ENCODE peak calls at places on chromosomes 12 and 14, in seven cellular contexts. One of them, this sample, is unnamed.

GRCh38 chr12:101608301-101609133 is 13.7 kb downstream of the MYBPC1 start:
- DNase-seq in PC-3: peak; percentile 75
- DNase-seq in breast epithelium: peak; percentile 71
- DNase-seq in dorsolateral prefrontal cortex: no peak
- DNase-seq in activated CD4-positive, alpha-beta T cell treated with anti-CD3 and anti-CD28 coated beads, Interleukin-2, amount 50 U/mL, for 24 hours: no peak
- DNase-seq in tibial nerve: no peak
- DNase-seq in HL-60: no peak
- DNase-seq in this sample: no peak

GRCh38 chr12:126768517-126768916 is 1498.5 kb upstream of the TMEM132C start:
- DNase-seq in breast epithelium: no peak
- DNase-seq in PC-3: no peak
- DNase-seq in tibial nerve: no peak
- DNase-seq in activated CD4-positive, alpha-beta T cell treated with anti-CD3 and anti-CD28 coated beads, Interleukin-2, amount 50 U/mL, for 24 hours: no peak
- DNase-seq in dorsolateral prefrontal cortex: no peak
- DNase-seq in HL-60: no peak
- DNase-seq in this sample: no peak

GRCh38 chr12:26269554-26270284 is 74.3 kb downstream of the SSPN start:
- DNase-seq in HL-60: no peak
- DNase-seq in dorsolateral prefrontal cortex: no peak
- DNase-seq in breast epithelium: no peak
- DNase-seq in activated CD4-positive, alpha-beta T cell treated with anti-CD3 and anti-CD28 coated beads, Interleukin-2, amount 50 U/mL, for 24 hours: no peak
- DNase-seq in tibial nerve: no peak
- DNase-seq in PC-3: no peak
- DNase-seq in this sample: no peak

GRCh38 chr14:80695869-80696268 is 245.7 kb downstream of the CEP128 start:
- DNase-seq in dorsolateral prefrontal cortex: no peak
- DNase-seq in tibial nerve: no peak
- DNase-seq in PC-3: no peak
- DNase-seq in activated CD4-positive, alpha-beta T cell treated with anti-CD3 and anti-CD28 coated beads, Interleukin-2, amount 50 U/mL, for 24 hours: no peak
- DNase-seq in breast epithelium: no peak
- DNase-seq in HL-60: no peak
- DNase-seq in this sample: no peak

GRCh38 chr12:118055144-118055557 is 5.8 kb downstream of the WSB2 start:
- DNase-seq in tibial nerve: no peak
- DNase-seq in dorsolateral prefrontal cortex: no peak
- DNase-seq in breast epithelium: no peak
- DNase-seq in activated CD4-positive, alpha-beta T cell treated with anti-CD3 and anti-CD28 coated beads, Interleukin-2, amount 50 U/mL, for 24 hours: peak; percentile 71
- DNase-seq in HL-60: no peak
- DNase-seq in PC-3: peak; percentile 78
- DNase-seq in this sample: peak; percentile 37

GRCh38 chr14:64641760-64642159 is 62.5 kb upstream of the PLEKHG3 start:
- DNase-seq in PC-3: no peak
- DNase-seq in tibial nerve: no peak
- DNase-seq in dorsolateral prefrontal cortex: no peak
- DNase-seq in activated CD4-positive, alpha-beta T cell treated with anti-CD3 and anti-CD28 coated beads, Interleukin-2, amount 50 U/mL, for 24 hours: no peak
- DNase-seq in breast epithelium: no peak
- DNase-seq in HL-60: no peak
- DNase-seq in this sample: no peak

GRCh38 chr14:29743566-29743965 is 184.1 kb downstream of the PRKD1 start:
- DNase-seq in tibial nerve: no peak
- DNase-seq in PC-3: no peak
- DNase-seq in HL-60: no peak
- DNase-seq in breast epithelium: no peak
- DNase-seq in activated CD4-positive, alpha-beta T cell treated with anti-CD3 and anti-CD28 coated beads, Interleukin-2, amount 50 U/mL, for 24 hours: no peak
- DNase-seq in dorsolateral prefrontal cortex: peak; percentile 34
- DNase-seq in this sample: no peak

GRCh38 chr12:19507823-19508222 is 68.5 kb downstream of the AEBP2 start:
- DNase-seq in PC-3: no peak
- DNase-seq in activated CD4-positive, alpha-beta T cell treated with anti-CD3 and anti-CD28 coated beads, Interleukin-2, amount 50 U/mL, for 24 hours: no peak
- DNase-seq in HL-60: no peak
- DNase-seq in tibial nerve: no peak
- DNase-seq in dorsolateral prefrontal cortex: no peak
- DNase-seq in breast epithelium: no peak
- DNase-seq in this sample: no peak

GRCh38 chr14:104894331-104895206 is 29.5 kb downstream of the CEP170B start:
- DNase-seq in dorsolateral prefrontal cortex: no peak
- DNase-seq in activated CD4-positive, alpha-beta T cell treated with anti-CD3 and anti-CD28 coated beads, Interleukin-2, amount 50 U/mL, for 24 hours: no peak
- DNase-seq in HL-60: no peak
- DNase-seq in tibial nerve: no peak
- DNase-seq in breast epithelium: no peak
- DNase-seq in PC-3: no peak
- DNase-seq in this sample: no peak

GRCh38 chr12:68223067-68223747 is 2.4 kb downstream of the IL26 start:
- DNase-seq in tibial nerve: peak; percentile 74
- DNase-seq in HL-60: peak; percentile 52
- DNase-seq in activated CD4-positive, alpha-beta T cell treated with anti-CD3 and anti-CD28 coated beads, Interleukin-2, amount 50 U/mL, for 24 hours: peak; percentile 73
- DNase-seq in PC-3: peak; percentile 89
- DNase-seq in breast epithelium: peak; percentile 74
- DNase-seq in dorsolateral prefrontal cortex: peak; percentile 73
- DNase-seq in this sample: peak; percentile 88

GRCh38 chr14:99188721-99189120 is 83.3 kb downstream of the BCL11B start:
- DNase-seq in breast epithelium: peak; percentile 25
- DNase-seq in tibial nerve: no peak
- DNase-seq in activated CD4-positive, alpha-beta T cell treated with anti-CD3 and anti-CD28 coated beads, Interleukin-2, amount 50 U/mL, for 24 hours: no peak
- DNase-seq in HL-60: no peak
- DNase-seq in dorsolateral prefrontal cortex: no peak
- DNase-seq in PC-3: no peak
- DNase-seq in this sample: no peak

GRCh38 chr14:94441531-94442205 is 10.9 kb downstream of the SERPINA11 start:
- DNase-seq in breast epithelium: no peak
- DNase-seq in activated CD4-positive, alpha-beta T cell treated with anti-CD3 and anti-CD28 coated beads, Interleukin-2, amount 50 U/mL, for 24 hours: no peak
- DNase-seq in HL-60: no peak
- DNase-seq in dorsolateral prefrontal cortex: no peak
- DNase-seq in tibial nerve: no peak
- DNase-seq in PC-3: no peak
- DNase-seq in this sample: no peak

GRCh38 chr12:100447405-100447804 is 26.3 kb upstream of the NR1H4 start:
- DNase-seq in activated CD4-positive, alpha-beta T cell treated with anti-CD3 and anti-CD28 coated beads, Interleukin-2, amount 50 U/mL, for 24 hours: no peak
- DNase-seq in tibial nerve: no peak
- DNase-seq in PC-3: no peak
- DNase-seq in breast epithelium: no peak
- DNase-seq in HL-60: no peak
- DNase-seq in dorsolateral prefrontal cortex: no peak
- DNase-seq in this sample: no peak

GRCh38 chr12:40819427-40820108 is 127.3 kb downstream of the CNTN1 start:
- DNase-seq in activated CD4-positive, alpha-beta T cell treated with anti-CD3 and anti-CD28 coated beads, Interleukin-2, amount 50 U/mL, for 24 hours: no peak
- DNase-seq in tibial nerve: no peak
- DNase-seq in breast epithelium: no peak
- DNase-seq in HL-60: no peak
- DNase-seq in PC-3: no peak
- DNase-seq in dorsolateral prefrontal cortex: no peak
- DNase-seq in this sample: peak; percentile 53

GRCh38 chr12:5171701-5172100 is 128.0 kb downstream of the KCNA5 start:
- DNase-seq in PC-3: peak; percentile 46
- DNase-seq in tibial nerve: no peak
- DNase-seq in breast epithelium: no peak
- DNase-seq in activated CD4-positive, alpha-beta T cell treated with anti-CD3 and anti-CD28 coated beads, Interleukin-2, amount 50 U/mL, for 24 hours: no peak
- DNase-seq in HL-60: no peak
- DNase-seq in dorsolateral prefrontal cortex: no peak
- DNase-seq in this sample: peak; percentile 36

GRCh38 chr14:68655021-68655811 is 137.7 kb downstream of the ZFP36L1 start:
- DNase-seq in breast epithelium: no peak
- DNase-seq in activated CD4-positive, alpha-beta T cell treated with anti-CD3 and anti-CD28 coated beads, Interleukin-2, amount 50 U/mL, for 24 hours: no peak
- DNase-seq in tibial nerve: no peak
- DNase-seq in PC-3: no peak
- DNase-seq in dorsolateral prefrontal cortex: no peak
- DNase-seq in HL-60: no peak
- DNase-seq in this sample: no peak

GRCh38 chr12:101713930-101714329 is 16.5 kb downstream of the CHPT1 start:
- DNase-seq in tibial nerve: no peak
- DNase-seq in PC-3: no peak
- DNase-seq in breast epithelium: no peak
- DNase-seq in activated CD4-positive, alpha-beta T cell treated with anti-CD3 and anti-CD28 coated beads, Interleukin-2, amount 50 U/mL, for 24 hours: no peak
- DNase-seq in HL-60: no peak
- DNase-seq in dorsolateral prefrontal cortex: no peak
- DNase-seq in this sample: no peak

GRCh38 chr12:110649341-110649847 is 35.5 kb downstream of the TCTN1 start:
- DNase-seq in activated CD4-positive, alpha-beta T cell treated with anti-CD3 and anti-CD28 coated beads, Interleukin-2, amount 50 U/mL, for 24 hours: no peak
- DNase-seq in PC-3: no peak
- DNase-seq in HL-60: peak; percentile 62
- DNase-seq in dorsolateral prefrontal cortex: no peak
- DNase-seq in breast epithelium: no peak
- DNase-seq in tibial nerve: no peak
- DNase-seq in this sample: no peak

GRCh38 chr14:38999949-39000348 is 103.1 kb downstream of the SEC23A start:
- DNase-seq in breast epithelium: no peak
- DNase-seq in dorsolateral prefrontal cortex: no peak
- DNase-seq in HL-60: no peak
- DNase-seq in activated CD4-positive, alpha-beta T cell treated with anti-CD3 and anti-CD28 coated beads, Interleukin-2, amount 50 U/mL, for 24 hours: no peak
- DNase-seq in PC-3: no peak
- DNase-seq in tibial nerve: no peak
- DNase-seq in this sample: no peak

GRCh38 chr14:100664841-100665425 is 61.8 kb upstream of the DLK1 start:
- DNase-seq in PC-3: no peak
- DNase-seq in HL-60: no peak
- DNase-seq in breast epithelium: no peak
- DNase-seq in dorsolateral prefrontal cortex: no peak
- DNase-seq in tibial nerve: no peak
- DNase-seq in activated CD4-positive, alpha-beta T cell treated with anti-CD3 and anti-CD28 coated beads, Interleukin-2, amount 50 U/mL, for 24 hours: no peak
- DNase-seq in this sample: no peak

GRCh38 chr12:50618864-50619609 is 114.3 kb downstream of the DIP2B start:
- DNase-seq in breast epithelium: no peak
- DNase-seq in HL-60: no peak
- DNase-seq in dorsolateral prefrontal cortex: no peak
- DNase-seq in tibial nerve: no peak
- DNase-seq in PC-3: peak; percentile 68
- DNase-seq in activated CD4-positive, alpha-beta T cell treated with anti-CD3 and anti-CD28 coated beads, Interleukin-2, amount 50 U/mL, for 24 hours: no peak
- DNase-seq in this sample: no peak

GRCh38 chr12:107373238-107373809 is 280.0 kb upstream of the CRY1 start:
- DNase-seq in PC-3: no peak
- DNase-seq in activated CD4-positive, alpha-beta T cell treated with anti-CD3 and anti-CD28 coated beads, Interleukin-2, amount 50 U/mL, for 24 hours: no peak
- DNase-seq in dorsolateral prefrontal cortex: no peak
- DNase-seq in tibial nerve: no peak
- DNase-seq in breast epithelium: no peak
- DNase-seq in HL-60: no peak
- DNase-seq in this sample: no peak

GRCh38 chr12:3658327-3659163 is 94.4 kb downstream of the CRACR2A start:
- DNase-seq in breast epithelium: no peak
- DNase-seq in PC-3: peak; percentile 41
- DNase-seq in dorsolateral prefrontal cortex: no peak
- DNase-seq in HL-60: peak; percentile 10
- DNase-seq in tibial nerve: no peak
- DNase-seq in activated CD4-positive, alpha-beta T cell treated with anti-CD3 and anti-CD28 coated beads, Interleukin-2, amount 50 U/mL, for 24 hours: peak; percentile 3
- DNase-seq in this sample: no peak

GRCh38 chr12:71125515-71125914 is 32.3 kb downstream of the TSPAN8 start:
- DNase-seq in dorsolateral prefrontal cortex: no peak
- DNase-seq in breast epithelium: no peak
- DNase-seq in PC-3: peak; percentile 11
- DNase-seq in activated CD4-positive, alpha-beta T cell treated with anti-CD3 and anti-CD28 coated beads, Interleukin-2, amount 50 U/mL, for 24 hours: no peak
- DNase-seq in tibial nerve: no peak
- DNase-seq in HL-60: no peak
- DNase-seq in this sample: no peak

GRCh38 chr12:542290-543113 is 82.8 kb downstream of the B4GALNT3 start:
- DNase-seq in PC-3: no peak
- DNase-seq in breast epithelium: no peak
- DNase-seq in HL-60: no peak
- DNase-seq in tibial nerve: no peak
- DNase-seq in activated CD4-positive, alpha-beta T cell treated with anti-CD3 and anti-CD28 coated beads, Interleukin-2, amount 50 U/mL, for 24 hours: no peak
- DNase-seq in dorsolateral prefrontal cortex: no peak
- DNase-seq in this sample: no peak

GRCh38 chr12:130504110-130504835 is 166.6 kb downstream of the PIWIL1 start:
- DNase-seq in PC-3: no peak
- DNase-seq in activated CD4-positive, alpha-beta T cell treated with anti-CD3 and anti-CD28 coated beads, Interleukin-2, amount 50 U/mL, for 24 hours: no peak
- DNase-seq in HL-60: no peak
- DNase-seq in dorsolateral prefrontal cortex: no peak
- DNase-seq in tibial nerve: no peak
- DNase-seq in breast epithelium: no peak
- DNase-seq in this sample: no peak

This sample was measured in NCI-H1105 treated with DMSO at 0.1 percent for 48 hours.